ENCODE peak calls at places on chromosomes 2 and 18, in five cellular contexts. V is CD8-positive, alpha-beta T cell; R is prostate gland; E is uterus; C is adrenal gland. G is an unnamed sample.
A peak's percentile ranks its signal among the peaks of the same experiment; 100 is the strongest.

GRCh38 chr2:174333502-174334277 is 1.1 kb upstream of the SP9 start:
- DNase-seq in V (no peak), R (no peak), E (no peak), C (no peak), G (no peak)

GRCh38 chr2:171253279-171253678 is 92.6 kb upstream of the TLK1 start:
- DNase-seq in V (no peak), R (no peak), E (no peak), C (no peak), G (no peak)

GRCh38 chr2:227881866-227882517 is 10.6 kb downstream of the DAW1 start:
- DNase-seq in V (no peak), R (no peak), E (no peak), C (no peak), G (no peak)

GRCh38 chr2:239259603-239260298 is 141.1 kb downstream of the HDAC4 start:
- DNase-seq in V (no peak), R (no peak), E (no peak), C (no peak), G (no peak)

GRCh38 chr2:230416061-230416721 is at the start of gene SP100:
- DNase-seq in V (peak; percentile 75), R (peak; percentile 79), E (peak; percentile 79), C (peak; percentile 86), G (peak; percentile 78)

GRCh38 chr2:119385465-119385864 is 18.7 kb downstream of the DBI start:
- DNase-seq in V (no peak), R (no peak), E (no peak), C (no peak), G (no peak)

GRCh38 chr2:173755798-173756197 is 209.4 kb downstream of the SP3 start:
- DNase-seq in V (no peak), R (no peak), E (no peak), C (no peak), G (no peak)

GRCh38 chr2:60290534-60290933 is 262.9 kb downstream of the BCL11A start:
- DNase-seq in V (no peak), R (no peak), E (no peak), C (no peak), G (no peak)

DNA sequence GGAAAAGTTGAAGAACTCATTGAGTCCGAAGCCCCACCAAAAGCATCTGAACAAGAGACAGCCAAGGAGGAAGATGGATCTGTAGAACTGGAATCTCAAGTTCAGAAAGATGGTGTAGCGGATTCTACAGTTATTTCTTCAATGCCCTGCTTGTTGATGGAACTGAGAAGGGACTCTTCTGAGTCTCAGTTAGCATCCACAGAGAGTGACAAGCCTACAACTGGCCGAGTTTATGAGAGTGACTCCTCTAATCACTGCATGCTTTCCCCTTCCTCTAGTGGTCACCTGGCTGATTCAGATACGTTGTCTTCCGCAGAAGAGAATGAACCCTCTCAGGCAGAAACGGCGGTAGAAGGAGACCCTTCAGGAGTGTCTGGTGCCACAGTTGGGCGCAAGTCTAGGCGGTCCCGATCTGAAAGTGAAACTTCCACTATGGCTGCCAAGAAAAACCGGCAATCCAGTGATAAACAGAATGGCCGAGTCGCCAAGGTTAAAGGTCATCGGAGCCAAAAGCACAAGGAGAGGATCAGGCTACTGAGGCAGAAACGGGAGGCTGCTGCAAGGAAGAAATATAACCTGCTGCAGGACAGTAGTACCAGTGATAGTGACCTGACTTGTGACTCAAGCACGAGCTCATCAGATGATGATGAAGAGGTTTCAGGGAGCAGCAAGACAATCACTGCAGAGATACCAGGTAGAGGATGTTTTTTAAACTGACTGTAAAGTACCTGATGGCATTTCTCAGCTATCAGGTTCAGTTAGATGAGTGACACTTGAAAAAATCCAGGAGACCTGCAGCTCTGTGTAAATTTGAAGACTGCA is 111.9 kb downstream of the HAUS1 start:
- DNase-seq in V (no peak), R (no peak), E (no peak), C (no peak), G (peak; percentile 69)
- H3K27ac ChIP-seq in V (no peak overlapping the region), R (no peak overlapping the region), E (no peak overlapping the region), C (no peak overlapping the region), G (peak overlapping the region; percentile 34)

DNA sequence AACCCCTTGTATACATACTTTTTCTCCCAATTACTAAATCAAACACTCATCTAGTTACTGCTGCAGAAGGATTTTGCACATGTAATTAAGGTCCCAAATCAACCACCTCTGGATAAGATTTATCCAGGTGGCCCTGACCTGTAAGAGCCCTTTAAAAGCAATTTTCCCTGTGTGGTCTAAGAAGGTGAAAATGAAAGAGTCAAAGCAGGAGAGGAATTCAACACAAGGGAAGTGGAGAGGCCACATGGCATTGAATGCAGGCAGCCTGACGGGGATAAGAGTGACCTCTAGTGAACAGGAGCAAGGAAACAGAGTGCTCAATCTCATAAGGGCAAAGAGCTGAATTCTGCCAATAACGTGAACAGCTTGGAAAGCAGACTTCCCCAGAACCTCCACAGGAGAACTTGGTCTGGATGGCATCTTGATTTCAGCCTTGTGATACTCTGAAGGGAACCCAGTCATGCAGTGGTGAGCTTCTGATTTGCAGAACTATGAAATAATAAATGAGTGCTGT is 27.2 kb downstream of the PPP3R1 start:
- DNase-seq in V (no peak), R (no peak), E (no peak), C (peak; percentile 58), G (no peak)
- H3K4me1 ChIP-seq in V (peaks cover 53% of the 10 kb centered on the region), R (no peaks in the 10 kb centered on the region), E (no peaks in the 10 kb centered on the region), C (peaks cover 61% of the 10 kb centered on the region), G (peaks cover 8% of the 10 kb centered on the region)

GRCh38 chr2:31694444-31694843 is 113.7 kb upstream of the SRD5A2 start:
- DNase-seq in V (no peak), R (no peak), E (no peak), C (no peak), G (no peak)

GRCh38 chr2:31688282-31688681 is 107.5 kb upstream of the SRD5A2 start:
- DNase-seq in V (no peak), R (no peak), E (no peak), C (peak; percentile 7), G (no peak)

GRCh38 chr2:31696068-31696467 is 115.3 kb upstream of the SRD5A2 start:
- DNase-seq in V (no peak), R (no peak), E (no peak), C (no peak), G (no peak)

GRCh38 chr2:31693882-31694281 is 113.1 kb upstream of the SRD5A2 start:
- DNase-seq in V (no peak), R (no peak), E (no peak), C (no peak), G (no peak)
- H3K9me3 ChIP-seq in V (peaks cover 24% of the 10 kb centered on the region), R (peaks cover 11% of the 10 kb centered on the region), E (no peaks in the 10 kb centered on the region), C (peaks cover 42% of the 10 kb centered on the region), G (peaks cover 18% of the 10 kb centered on the region)

GRCh38 chr2:205800804-205801203 is 118.5 kb downstream of the NRP2 start:
- DNase-seq in V (no peak), R (peak; percentile 17), E (peak; percentile 87), C (no peak), G (peak; percentile 72)

GRCh38 chr2:205797866-205798265 is 115.6 kb downstream of the NRP2 start:
- DNase-seq in V (no peak), R (no peak), E (no peak), C (no peak), G (no peak)

GRCh38 chr2:205803507-205803906 is 121.2 kb downstream of the NRP2 start:
- DNase-seq in V (no peak), R (no peak), E (no peak), C (no peak), G (no peak)

GRCh38 chr2:205800257-205800656 is 118.0 kb downstream of the NRP2 start:
- DNase-seq in V (no peak), R (no peak), E (no peak), C (no peak), G (no peak)

DNA sequence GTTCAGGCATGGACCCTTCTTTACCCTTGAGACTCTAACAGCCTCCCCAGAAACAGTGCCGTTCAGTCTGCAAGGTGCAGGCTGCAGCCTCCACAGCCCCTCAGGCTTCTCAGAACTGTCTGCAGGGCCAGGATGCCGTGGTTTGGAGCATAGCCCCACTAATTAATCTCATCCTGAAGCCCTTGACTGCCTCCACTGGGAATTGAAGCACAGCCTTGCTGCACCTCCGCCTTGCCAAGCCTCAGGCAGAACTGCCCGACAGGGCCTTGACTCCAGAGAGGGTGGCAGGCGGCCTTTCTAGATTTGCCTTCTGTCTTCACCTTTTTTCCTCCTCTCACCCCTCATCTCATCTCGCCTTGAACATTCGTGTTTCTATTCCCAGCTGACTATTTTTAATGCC is 119.8 kb downstream of the NRP2 start:
- DNase-seq in V (no peak), R (no peak), E (no peak), C (no peak), G (no peak)
- H3K27ac ChIP-seq in V (no peak overlapping the region), R (no peak overlapping the region), E (peak overlapping the region; percentile 74), C (no peak overlapping the region), G (no peak overlapping the region)